ENCODE peak calls at places on chromosomes 12 and 14, in four cellular contexts. K, E, G and X are unnamed samples.

GRCh38 chr14:55724736-55725135 is 144.7 kb downstream of the KTN1 start:
- DNase-seq in E (no peak), K (no peak), G (no peak), X (no peak)

GRCh38 chr14:76729195-76729594 is 32.1 kb upstream of the VASH1 start:
- DNase-seq in G (no peak), E (no peak), K (no peak), X (no peak)

GRCh38 chr14:59215353-59215752 is 26.9 kb downstream of the DAAM1 start:
- DNase-seq in E (peak), K (peak), G (peak), X (no peak)

GRCh38 chr12:106914796-106915634 is 40.7 kb upstream of the TMEM263 start:
- DNase-seq in G (no peak), E (no peak), K (no peak), X (no peak)

GRCh38 chr14:68784995-68785816 is 7.7 kb downstream of the ZFP36L1 start:
- DNase-seq in G (no peak), K (no peak), E (no peak), X (no peak)

GRCh38 chr14:24944800-24945199 is 105.1 kb downstream of the STXBP6 start:
- DNase-seq in G (no peak), K (no peak), E (no peak), X (no peak)

GRCh38 chr12:95016120-95016519 is 12.6 kb upstream of the NDUFA12 start:
- DNase-seq in G (no peak), K (no peak), E (no peak), X (no peak)

GRCh38 chr12:122062832-122063690 is 15.5 kb upstream of the MLXIP start:
- DNase-seq in E (peak), K (no peak), G (no peak), X (peak)

GRCh38 chr12:93153321-93153720 is 224.2 kb upstream of the EEA1 start:
- DNase-seq in G (no peak), K (no peak), E (no peak), X (no peak)

GRCh38 chr12:71665109-71665476 is 992 bp downstream of the THAP2 start:
- DNase-seq in K (no peak), G (no peak), E (peak), X (no peak)

GRCh38 chr12:98745578-98746391 is 100.7 kb downstream of the APAF1 start:
- DNase-seq in E (no peak), K (no peak), G (no peak), X (peak)

GRCh38 chr12:53825246-53826081 is 73.7 kb upstream of the CISTR start:
- DNase-seq in K (no peak), G (no peak), E (no peak), X (no peak)

GRCh38 chr12:67534671-67535070 is 113.9 kb upstream of the DYRK2 start:
- DNase-seq in K (no peak), E (no peak), G (peak), X (no peak)

GRCh38 chr14:20345366-20345765 is 1.9 kb downstream of the PARP2 start:
- DNase-seq in K (no peak), E (no peak), G (no peak), X (no peak)

GRCh38 chr14:20346713-20347112 is 3.3 kb downstream of the PARP2 start:
- DNase-seq in E (no peak), G (no peak), K (no peak), X (no peak)

GRCh38 chr14:20347747-20348146 is 4.3 kb downstream of the PARP2 start:
- DNase-seq in E (no peak), K (no peak), G (no peak), X (no peak)

GRCh38 chr14:20350280-20350679 is 6.8 kb downstream of the PARP2 start:
- DNase-seq in G (no peak), K (no peak), E (no peak), X (no peak)

DNA sequence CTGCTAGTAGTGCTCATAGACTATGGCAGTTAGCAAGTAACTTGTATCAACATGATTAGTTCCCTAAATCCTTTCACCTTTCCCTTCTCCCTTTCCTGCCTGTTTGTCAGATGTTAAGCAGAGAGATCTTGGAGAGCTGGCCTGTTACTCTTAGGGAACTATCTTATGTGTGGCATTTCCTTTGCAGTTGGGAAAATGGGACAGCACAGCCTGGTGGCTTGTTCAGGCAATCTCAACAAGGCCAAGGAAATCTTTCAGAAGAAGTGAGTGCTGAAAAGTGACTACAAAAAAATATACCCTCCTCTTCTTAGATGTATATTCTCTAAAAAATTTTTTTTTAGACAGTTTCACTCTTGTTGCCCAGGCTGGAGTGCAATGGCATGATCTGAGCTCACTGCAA is 7.4 kb downstream of the PARP2 start:
- DNase-seq in G (no peak), E (no peak), K (no peak), X (no peak)
- TF ChIP-seq CTCF in G (peak), E (no peak), K (no peak), X (no peak)

GRCh38 chr14:21997300-21997699 is 323.7 kb upstream of the OR4E1 start:
- DNase-seq in E (peak), K (no peak), G (no peak), X (peak)
- TF ChIP-seq CTCF in E (no peak), K (no peak), G (no peak), X (no peak)

GRCh38 chr12:2009623-2010022 is 5.4 kb upstream of the DCP1B start:
- DNase-seq in G (no peak), E (no peak), K (no peak), X (no peak)
- TF ChIP-seq CTCF in G (no peak), E (no peak), K (no peak), X (no peak)

GRCh38 chr14:74480051-74480450 is 13.1 kb downstream of the NPC2 start:
- DNase-seq in K (no peak), G (no peak), E (no peak), X (no peak)

GRCh38 chr14:74475678-74476077 is 17.4 kb downstream of the NPC2 start:
- DNase-seq in K (no peak), E (no peak), G (peak), X (no peak)

GRCh38 chr14:74476607-74477006 is 16.5 kb downstream of the NPC2 start:
- DNase-seq in G (no peak), E (no peak), K (no peak), X (no peak)

GRCh38 chr14:74476107-74476506 is 17.0 kb downstream of the NPC2 start:
- DNase-seq in G (no peak), K (no peak), E (no peak), X (no peak)

GRCh38 chr14:74478996-74479635 is 14.0 kb downstream of the NPC2 start:
- DNase-seq in G (no peak), K (no peak), E (no peak), X (peak)
- TF ChIP-seq CTCF in G (peak), K (peak), E (no peak), X (peak)

GRCh38 chr14:103659631-103660030 is 30.6 kb downstream of the KLC1 start:
- DNase-seq in G (no peak), K (no peak), E (no peak), X (no peak)

GRCh38 chr14:103663506-103663905 is 34.5 kb downstream of the KLC1 start:
- DNase-seq in E (no peak), G (no peak), K (no peak), X (no peak)

GRCh38 chr14:103667671-103668070 is 38.7 kb downstream of the KLC1 start:
- DNase-seq in G (no peak), E (no peak), K (no peak), X (no peak)

GRCh38 chr14:103662029-103662428 is 33.0 kb downstream of the KLC1 start:
- DNase-seq in K (no peak), E (no peak), G (no peak), X (no peak)

GRCh38 chr14:103662591-103662990 is 33.6 kb downstream of the KLC1 start:
- DNase-seq in E (no peak), K (no peak), G (no peak), X (no peak)
- TF ChIP-seq CTCF in E (no peak), K (no peak), G (no peak), X (no peak)